ENCODE peak calls at places on chromosomes 5 and 9, in four cellular contexts. N, Q, B and P are unnamed samples.

GRCh38 chr9:137305060-137305787 is 3.2 kb upstream of the NRARP start:
- DNase-seq in B (peak; percentile 59), Q (peak; percentile 88), N (peak; percentile 84), P (no peak)

GRCh38 chr5:165914462-165914861 is 2377.0 kb upstream of the WWC1 start:
- DNase-seq in N (no peak), B (no peak), Q (no peak), P (no peak)

GRCh38 chr5:16784843-16785791 is 151.0 kb downstream of the MYO10 start:
- DNase-seq in N (no peak), B (no peak), Q (no peak), P (no peak)

GRCh38 chr9:91187965-91188344 is 173.8 kb downstream of the AUH start:
- DNase-seq in B (no peak), N (no peak), Q (no peak), P (no peak)

GRCh38 chr5:15008911-15009310 is 137.3 kb upstream of the ANKH start:
- DNase-seq in B (no peak), Q (no peak), N (no peak), P (no peak)

GRCh38 chr9:128552744-128553221 is 396 bp downstream of the SPTAN1 start:
- DNase-seq in Q (peak; percentile 69), B (peak; percentile 81), N (peak; percentile 85), P (no peak)

GRCh38 chr9:135908334-135909204 is 1.2 kb upstream of the CAMSAP1 start:
- DNase-seq in N (peak; percentile 71), Q (no peak), B (no peak), P (no peak)

GRCh38 chr5:3954633-3955032 is 359.0 kb downstream of the IRX1 start:
- DNase-seq in Q (no peak), B (no peak), N (no peak), P (no peak)

GRCh38 chr5:172603425-172603824 is 37.6 kb upstream of the NEURL1B start:
- DNase-seq in N (no peak), Q (no peak), B (no peak), P (no peak)

GRCh38 chr9:35096035-35096849 is at the start of gene PIGO:
- DNase-seq in B (peak; percentile 91), Q (peak; percentile 90), N (peak; percentile 96), P (no peak)

GRCh38 chr9:70435948-70436347 is 21.5 kb upstream of the KLF9 start:
- DNase-seq in N (no peak), B (no peak), Q (no peak), P (no peak)

GRCh38 chr9:91834740-91835139 is 115.3 kb downstream of the ROR2 start:
- DNase-seq in N (no peak), Q (no peak), B (peak; percentile 64), P (no peak)

GRCh38 chr5:74990194-74990593 is 62.2 kb downstream of the GCNT4 start:
- DNase-seq in B (no peak), N (no peak), Q (no peak), P (no peak)

GRCh38 chr5:74988273-74988983 is 63.9 kb downstream of the GCNT4 start:
- DNase-seq in Q (no peak), B (no peak), N (no peak), P (no peak)

GRCh38 chr5:74992791-74993190 is 59.6 kb downstream of the GCNT4 start:
- DNase-seq in Q (no peak), B (no peak), N (no peak), P (no peak)

GRCh38 chr5:74993743-74994142 is 58.6 kb downstream of the GCNT4 start:
- DNase-seq in B (no peak), N (no peak), Q (no peak), P (no peak)

GRCh38 chr5:74991522-74991921 is 60.8 kb downstream of the GCNT4 start:
- DNase-seq in B (no peak), N (no peak), Q (no peak), P (no peak)
- H3K27me3 ChIP-seq in B (no peaks in the 10 kb centered on the region), N (no peaks in the 10 kb centered on the region), Q (no peaks in the 10 kb centered on the region), P (no peaks in the 10 kb centered on the region)

GRCh38 chr5:118561971-118562370 is 426.4 kb downstream of the DTWD2 start:
- DNase-seq in Q (no peak), N (no peak), B (peak; percentile 69), P (no peak)

GRCh38 chr5:118557103-118557805 is 431.1 kb downstream of the DTWD2 start:
- DNase-seq in N (no peak), B (no peak), Q (no peak), P (no peak)

GRCh38 chr5:118558871-118559270 is 429.5 kb downstream of the DTWD2 start:
- DNase-seq in B (no peak), N (no peak), Q (no peak), P (no peak)

DNA sequence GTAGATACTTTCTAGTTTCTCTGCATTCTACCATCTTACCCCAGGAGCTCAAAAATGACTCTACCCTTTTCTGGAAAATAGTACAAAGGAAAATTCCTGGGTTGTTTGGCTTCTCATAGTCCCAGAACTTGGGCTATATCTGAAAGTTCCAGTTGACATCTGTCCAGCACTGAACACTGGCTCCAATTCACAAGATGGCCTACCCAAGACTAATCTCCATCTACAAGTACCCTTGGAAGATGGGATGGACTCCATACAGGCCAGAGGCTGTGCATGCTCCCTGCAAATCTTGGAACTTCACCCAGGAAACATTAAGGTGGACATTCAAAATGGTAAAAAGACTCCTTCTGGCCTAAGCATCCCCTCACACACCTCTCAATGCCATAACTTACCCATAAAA is 427.1 kb downstream of the DTWD2 start:
- DNase-seq in B (no peak), N (no peak), Q (no peak), P (no peak)
- H3K27me3 ChIP-seq in B (no peaks in the 10 kb centered on the region), N (no peaks in the 10 kb centered on the region), Q (no peaks in the 10 kb centered on the region), P (no peaks in the 10 kb centered on the region)

DNA sequence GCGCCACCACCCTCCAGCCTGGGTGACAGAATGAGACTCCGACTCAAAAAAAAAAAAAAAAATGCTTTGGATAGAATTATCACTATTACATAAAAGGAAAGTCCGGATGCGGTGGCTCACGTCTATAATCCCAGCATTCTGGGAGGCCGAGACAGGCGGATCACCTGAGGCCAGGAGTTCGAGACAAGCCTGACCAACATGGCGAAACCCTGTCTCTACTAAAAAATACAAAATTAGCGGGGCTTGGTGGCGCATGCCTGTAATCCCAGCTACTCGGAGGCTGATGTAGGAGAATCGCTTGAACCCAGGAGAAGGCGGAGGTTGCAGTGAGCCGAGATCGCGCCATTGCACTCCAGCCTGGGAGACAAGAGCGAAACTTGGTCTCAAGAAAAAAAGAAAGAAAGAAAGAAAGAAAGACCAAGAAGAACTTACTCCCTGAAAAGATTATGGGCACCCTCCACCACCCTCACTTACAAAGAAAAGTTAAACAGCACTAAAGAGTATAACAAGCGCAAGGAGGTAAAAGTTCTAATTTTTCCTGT is 17.8 kb downstream of the CDKN2A start:
- DNase-seq in B (no peak), N (no peak), Q (no peak), P (no peak)
- H3K27me3 ChIP-seq in B (peaks cover 98% of the 10 kb centered on the region), N (peaks cover 93% of the 10 kb centered on the region), Q (peaks cover 82% of the 10 kb centered on the region), P (peaks cover 48% of the 10 kb centered on the region)

GRCh38 chr5:174720612-174721521 is 3.5 kb upstream of the MSX2 start:
- DNase-seq in N (no peak), Q (no peak), B (peak; percentile 92), P (no peak)
- H3K27me3 ChIP-seq in N (peaks cover 88% of the 10 kb centered on the region), Q (peaks cover 65% of the 10 kb centered on the region), B (peaks cover 10% of the 10 kb centered on the region), P (peaks cover 75% of the 10 kb centered on the region)